ENCODE peak calls at places on chromosomes 16 and 17, in four cellular contexts. One of them, this sample, is unnamed.

GRCh38 chr17:75370288-75370687 is 35.2 kb downstream of the GRB2 start:
- DNase-seq in natural killer cell treated with Interleukin-12 subunit alpha and Interleukin-12 subunit beta and Interleukin-15 and Interleukin-18, amount 100 ng/mL, for 72 hours: no peak
- DNase-seq in stimulated activated naive CD4-positive, alpha-beta T cell: no peak
- DNase-seq in nephron progenitor cell: no peak
- DNase-seq in this sample: no peak

GRCh38 chr16:77869997-77870813 is 81.8 kb downstream of the VAT1L start:
- DNase-seq in nephron progenitor cell: no peak
- DNase-seq in natural killer cell treated with Interleukin-12 subunit alpha and Interleukin-12 subunit beta and Interleukin-15 and Interleukin-18, amount 100 ng/mL, for 72 hours: no peak
- DNase-seq in stimulated activated naive CD4-positive, alpha-beta T cell: no peak
- DNase-seq in this sample: no peak

GRCh38 chr16:4314532-4315184 is 1.2 kb upstream of the GLIS2 start:
- DNase-seq in nephron progenitor cell: peak
- DNase-seq in natural killer cell treated with Interleukin-12 subunit alpha and Interleukin-12 subunit beta and Interleukin-15 and Interleukin-18, amount 100 ng/mL, for 72 hours: no peak
- DNase-seq in stimulated activated naive CD4-positive, alpha-beta T cell: no peak
- DNase-seq in this sample: peak

GRCh38 chr17:77460514-77461046 is 319.8 kb downstream of the SEC14L1 start:
- DNase-seq in natural killer cell treated with Interleukin-12 subunit alpha and Interleukin-12 subunit beta and Interleukin-15 and Interleukin-18, amount 100 ng/mL, for 72 hours: no peak
- DNase-seq in nephron progenitor cell: no peak
- DNase-seq in stimulated activated naive CD4-positive, alpha-beta T cell: no peak
- DNase-seq in this sample: no peak

GRCh38 chr17:66803474-66803951 is 31.4 kb upstream of the CACNG5 start:
- DNase-seq in natural killer cell treated with Interleukin-12 subunit alpha and Interleukin-12 subunit beta and Interleukin-15 and Interleukin-18, amount 100 ng/mL, for 72 hours: no peak
- DNase-seq in nephron progenitor cell: no peak
- DNase-seq in stimulated activated naive CD4-positive, alpha-beta T cell: no peak
- DNase-seq in this sample: no peak

GRCh38 chr17:1907818-1908698 is 78.3 kb downstream of the RPA1 start:
- DNase-seq in natural killer cell treated with Interleukin-12 subunit alpha and Interleukin-12 subunit beta and Interleukin-15 and Interleukin-18, amount 100 ng/mL, for 72 hours: no peak
- DNase-seq in nephron progenitor cell: peak
- DNase-seq in stimulated activated naive CD4-positive, alpha-beta T cell: no peak
- DNase-seq in this sample: peak

GRCh38 chr17:35433075-35433894 is 985 bp upstream of the SLFN12 start:
- DNase-seq in natural killer cell treated with Interleukin-12 subunit alpha and Interleukin-12 subunit beta and Interleukin-15 and Interleukin-18, amount 100 ng/mL, for 72 hours: peak
- DNase-seq in nephron progenitor cell: peak
- DNase-seq in stimulated activated naive CD4-positive, alpha-beta T cell: peak
- DNase-seq in this sample: peak

GRCh38 chr17:15287533-15288267 is 22.6 kb upstream of the PMP22 start:
- DNase-seq in natural killer cell treated with Interleukin-12 subunit alpha and Interleukin-12 subunit beta and Interleukin-15 and Interleukin-18, amount 100 ng/mL, for 72 hours: no peak
- DNase-seq in stimulated activated naive CD4-positive, alpha-beta T cell: no peak
- DNase-seq in nephron progenitor cell: no peak
- DNase-seq in this sample: no peak

GRCh38 chr16:11903906-11904305 is 11.8 kb downstream of the GSPT1 start:
- DNase-seq in nephron progenitor cell: no peak
- DNase-seq in natural killer cell treated with Interleukin-12 subunit alpha and Interleukin-12 subunit beta and Interleukin-15 and Interleukin-18, amount 100 ng/mL, for 72 hours: no peak
- DNase-seq in stimulated activated naive CD4-positive, alpha-beta T cell: no peak
- DNase-seq in this sample: no peak

GRCh38 chr17:76492250-76492988 is 8.8 kb downstream of the RHBDF2 start:
- DNase-seq in natural killer cell treated with Interleukin-12 subunit alpha and Interleukin-12 subunit beta and Interleukin-15 and Interleukin-18, amount 100 ng/mL, for 72 hours: peak
- DNase-seq in stimulated activated naive CD4-positive, alpha-beta T cell: no peak
- DNase-seq in nephron progenitor cell: no peak
- DNase-seq in this sample: peak

GRCh38 chr16:83653785-83654184 is 154.0 kb upstream of the HSBP1 start:
- DNase-seq in stimulated activated naive CD4-positive, alpha-beta T cell: no peak
- DNase-seq in nephron progenitor cell: no peak
- DNase-seq in natural killer cell treated with Interleukin-12 subunit alpha and Interleukin-12 subunit beta and Interleukin-15 and Interleukin-18, amount 100 ng/mL, for 72 hours: no peak
- DNase-seq in this sample: peak

GRCh38 chr16:29809850-29810698 is 1.9 kb upstream of the PRRT2 start:
- DNase-seq in stimulated activated naive CD4-positive, alpha-beta T cell: peak
- DNase-seq in nephron progenitor cell: peak
- DNase-seq in natural killer cell treated with Interleukin-12 subunit alpha and Interleukin-12 subunit beta and Interleukin-15 and Interleukin-18, amount 100 ng/mL, for 72 hours: no peak
- DNase-seq in this sample: no peak

GRCh38 chr17:34024303-34025178 is 230.5 kb upstream of the CCL2 start:
- DNase-seq in nephron progenitor cell: no peak
- DNase-seq in natural killer cell treated with Interleukin-12 subunit alpha and Interleukin-12 subunit beta and Interleukin-15 and Interleukin-18, amount 100 ng/mL, for 72 hours: no peak
- DNase-seq in stimulated activated naive CD4-positive, alpha-beta T cell: no peak
- DNase-seq in this sample: peak

GRCh38 chr17:50532452-50533024 is at the start of gene EPN3:
- DNase-seq in stimulated activated naive CD4-positive, alpha-beta T cell: no peak
- DNase-seq in nephron progenitor cell: no peak
- DNase-seq in natural killer cell treated with Interleukin-12 subunit alpha and Interleukin-12 subunit beta and Interleukin-15 and Interleukin-18, amount 100 ng/mL, for 72 hours: no peak
- DNase-seq in this sample: no peak

GRCh38 chr17:80265205-80266068 is 4.8 kb downstream of the RNF213 start:
- DNase-seq in natural killer cell treated with Interleukin-12 subunit alpha and Interleukin-12 subunit beta and Interleukin-15 and Interleukin-18, amount 100 ng/mL, for 72 hours: peak
- DNase-seq in stimulated activated naive CD4-positive, alpha-beta T cell: no peak
- DNase-seq in nephron progenitor cell: no peak
- DNase-seq in this sample: no peak

GRCh38 chr16:73018796-73019455 is 29.0 kb downstream of the ZFHX3 start:
- DNase-seq in natural killer cell treated with Interleukin-12 subunit alpha and Interleukin-12 subunit beta and Interleukin-15 and Interleukin-18, amount 100 ng/mL, for 72 hours: no peak
- DNase-seq in stimulated activated naive CD4-positive, alpha-beta T cell: no peak
- DNase-seq in nephron progenitor cell: no peak
- DNase-seq in this sample: no peak

GRCh38 chr16:47886631-47887415 is 269.0 kb downstream of the ABCC12 start:
- DNase-seq in natural killer cell treated with Interleukin-12 subunit alpha and Interleukin-12 subunit beta and Interleukin-15 and Interleukin-18, amount 100 ng/mL, for 72 hours: no peak
- DNase-seq in stimulated activated naive CD4-positive, alpha-beta T cell: no peak
- DNase-seq in nephron progenitor cell: peak
- DNase-seq in this sample: no peak

GRCh38 chr16:28210979-28211505 is 723 bp downstream of the XPO6 start:
- DNase-seq in natural killer cell treated with Interleukin-12 subunit alpha and Interleukin-12 subunit beta and Interleukin-15 and Interleukin-18, amount 100 ng/mL, for 72 hours: peak
- DNase-seq in nephron progenitor cell: peak
- DNase-seq in stimulated activated naive CD4-positive, alpha-beta T cell: peak
- DNase-seq in this sample: peak

GRCh38 chr17:77281904-77282367 is 141.2 kb downstream of the SEC14L1 start:
- DNase-seq in nephron progenitor cell: no peak
- DNase-seq in stimulated activated naive CD4-positive, alpha-beta T cell: no peak
- DNase-seq in natural killer cell treated with Interleukin-12 subunit alpha and Interleukin-12 subunit beta and Interleukin-15 and Interleukin-18, amount 100 ng/mL, for 72 hours: no peak
- DNase-seq in this sample: no peak